ENCODE peak calls at places on chromosome 20, in eight cellular contexts. O, D, F, M, A, B, G and Z are unnamed samples.

GRCh38 chr20:25281541-25281991 is 33.7 kb downstream of the PYGB start:
- DNase-seq in O (no peak), D (no peak), F (peak; percentile 60), M (peak; percentile 75), A (peak; percentile 18), B (peak; percentile 10), G (no peak), Z (no peak)

GRCh38 chr20:25270829-25271251 is 23.0 kb downstream of the PYGB start:
- DNase-seq in O (no peak), D (no peak), F (no peak), M (no peak), A (no peak), B (no peak), G (no peak), Z (no peak)

GRCh38 chr20:58389324-58389967 is 417 bp downstream of the VAPB start:
- DNase-seq in O (peak; percentile 49), D (peak; percentile 43), F (no peak), M (peak; percentile 38), A (no peak), B (no peak), G (no peak), Z (no peak)

GRCh38 chr20:31517373-31517772 is 3.1 kb downstream of the HM13 start:
- DNase-seq in O (peak; percentile 64), D (peak; percentile 61), F (no peak), M (peak; percentile 80), A (no peak), B (no peak), G (no peak), Z (peak; percentile 73)

GRCh38 chr20:19735446-19735845 is 22.6 kb upstream of the RIN2 start:
- DNase-seq in O (peak; percentile 86), D (peak; percentile 85), F (no peak), M (peak; percentile 92), A (no peak), B (peak; percentile 58), G (no peak), Z (peak; percentile 36)

GRCh38 chr20:63323298-63323820 is 30.4 kb downstream of the COL20A1 start:
- DNase-seq in O (no peak), D (no peak), F (no peak), M (no peak), A (no peak), B (no peak), G (no peak), Z (no peak)

GRCh38 chr20:34709044-34709835 is 5.1 kb downstream of the TP53INP2 start:
- DNase-seq in O (peak; percentile 93), D (peak; percentile 77), F (peak; percentile 85), M (peak; percentile 25), A (peak; percentile 78), B (peak; percentile 92), G (peak; percentile 83), Z (peak; percentile 93)

GRCh38 chr20:56845546-56846081 is 216.5 kb downstream of the TFAP2C start:
- DNase-seq in O (no peak), D (no peak), F (no peak), M (no peak), A (no peak), B (no peak), G (no peak), Z (no peak)

GRCh38 chr20:61890210-61890609 is 175.5 kb downstream of the TAF4 start:
- DNase-seq in O (no peak), D (no peak), F (no peak), M (no peak), A (no peak), B (no peak), G (no peak), Z (no peak)

GRCh38 chr20:51378171-51378928 is 164.2 kb downstream of the NFATC2 start:
- DNase-seq in O (no peak), D (no peak), F (no peak), M (no peak), A (no peak), B (no peak), G (no peak), Z (no peak)